ENCODE peak calls at places on chromosomes 12 and 14, in seven cellular contexts. A is mesendoderm, S is astrocyte, B is fibroblast of lung, P is neuronal stem cell, J is HepG2, V is PC-3. L is an unnamed sample.

GRCh38 chr12:115324949-115325638 is 641.1 kb upstream of the TBX3 start:
- DNase-seq in A (no peak), S (no peak), B (peak), P (no peak), J (no peak), V (no peak), L (no peak)

GRCh38 chr14:95314609-95315008 is 5.1 kb downstream of the CLMN start:
- DNase-seq in A (no peak), S (no peak), B (peak), P (no peak), J (no peak), V (peak), L (peak)

GRCh38 chr14:55052259-55052930 is 948 bp downstream of the MAPK1IP1L start:
- DNase-seq in A (no peak), S (peak), B (peak), P (no peak), J (no peak), V (peak), L (no peak)

GRCh38 chr12:25256826-25257225 is 6.1 kb upstream of the KRAS start:
- DNase-seq in A (peak), S (no peak), B (no peak), P (no peak), J (no peak), V (no peak), L (no peak)

GRCh38 chr12:44960856-44961255 is 84.7 kb upstream of the NELL2 start:
- DNase-seq in A (peak), S (no peak), B (no peak), P (no peak), J (peak), V (no peak), L (no peak)

GRCh38 chr12:123071401-123072304 is 79.2 kb downstream of the PITPNM2 start:
- DNase-seq in A (no peak), S (no peak), B (peak), P (peak), J (no peak), V (no peak), L (no peak)

GRCh38 chr14:19974844-19975243 is 547 bp upstream of the OR4K15 start:
- DNase-seq in A (no peak), S (no peak), B (no peak), P (no peak), J (no peak), V (no peak), L (no peak)

GRCh38 chr12:54418441-54419087 is 502 bp downstream of the ITGA5 start:
- DNase-seq in A (no peak), S (no peak), B (no peak), P (no peak), J (no peak), V (no peak), L (peak)

GRCh38 chr14:105927094-105927475 is 400.7 kb downstream of the TMEM121 start:
- DNase-seq in A (no peak), S (no peak), B (no peak), P (no peak), J (no peak), V (no peak), L (no peak)

GRCh38 chr14:51367600-51367931 is 127.5 kb downstream of the TMX1 start:
- DNase-seq in A (no peak), S (peak), B (peak), P (no peak), J (no peak), V (no peak), L (no peak)

GRCh38 chr14:75404843-75405242 is 23.0 kb upstream of the JDP2 start:
- DNase-seq in A (no peak), S (no peak), B (no peak), P (no peak), J (no peak), V (no peak), L (no peak)

GRCh38 chr14:97948841-97949240 is 1151.7 kb downstream of the VRK1 start:
- DNase-seq in A (peak), S (no peak), B (no peak), P (no peak), J (no peak), V (no peak), L (no peak)

GRCh38 chr12:59075968-59076367 is 155.7 kb upstream of the LRIG3 start:
- DNase-seq in A (peak), S (no peak), B (no peak), P (no peak), J (no peak), V (no peak), L (no peak)

GRCh38 chr12:110370732-110371141 is 32.8 kb downstream of the ANAPC7 start:
- DNase-seq in A (no peak), S (no peak), B (no peak), P (no peak), J (no peak), V (no peak), L (no peak)

GRCh38 chr12:123134265-123134664 is 16.6 kb downstream of the PITPNM2 start:
- DNase-seq in A (no peak), S (no peak), B (no peak), P (no peak), J (no peak), V (peak), L (peak)

GRCh38 chr12:15090441-15090840 is 117.6 kb downstream of the PDE6H start:
- DNase-seq in A (no peak), S (no peak), B (no peak), P (no peak), J (no peak), V (no peak), L (no peak)

GRCh38 chr12:43060738-43061137 is 471.2 kb upstream of the PRICKLE1 start:
- DNase-seq in A (no peak), S (peak), B (no peak), P (no peak), J (no peak), V (no peak), L (no peak)

GRCh38 chr14:58637391-58638230 is at the start of gene DACT1:
- DNase-seq in A (peak), S (peak), B (peak), P (peak), J (no peak), V (peak), L (no peak)

GRCh38 chr12:7304456-7304855 is 584 bp downstream of the ACSM4 start:
- DNase-seq in A (peak), S (no peak), B (no peak), P (no peak), J (no peak), V (no peak), L (peak)

GRCh38 chr14:97033556-97034081 is 236.4 kb downstream of the VRK1 start:
- DNase-seq in A (no peak), S (no peak), B (no peak), P (no peak), J (no peak), V (no peak), L (no peak)

GRCh38 chr14:59313063-59314018 is 124.9 kb downstream of the DAAM1 start:
- DNase-seq in A (no peak), S (no peak), B (no peak), P (no peak), J (peak), V (no peak), L (no peak)

GRCh38 chr14:101596742-101597141 is 35.4 kb downstream of the DIO3 start:
- DNase-seq in A (no peak), S (no peak), B (no peak), P (no peak), J (no peak), V (no peak), L (no peak)

GRCh38 chr12:64061868-64062375 is 160.2 kb downstream of the KICS2 start:
- DNase-seq in A (no peak), S (no peak), B (no peak), P (no peak), J (no peak), V (no peak), L (no peak)

DNA sequence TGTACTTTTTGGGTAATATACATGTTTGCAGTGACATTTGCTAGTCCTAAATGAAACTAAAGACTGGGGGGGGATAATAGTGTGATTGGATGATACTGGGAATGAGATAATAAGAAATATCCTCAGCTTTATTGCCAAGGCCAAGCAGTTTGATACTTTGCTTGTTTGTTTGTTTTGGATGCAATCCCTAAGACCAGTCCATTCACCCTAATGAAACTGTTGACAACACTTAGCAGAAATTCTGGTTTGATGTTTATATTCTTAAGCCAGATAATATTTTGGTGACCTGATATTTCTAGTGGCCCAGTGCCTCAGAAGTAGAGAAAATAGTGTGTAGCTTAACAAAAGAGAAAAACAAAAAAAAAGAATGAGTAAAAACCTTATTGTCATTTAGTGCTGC is 1.8 kb downstream of the PHC1 start:
- DNase-seq in A (no peak), S (no peak), B (no peak), P (no peak), J (no peak), V (no peak), L (no peak)
- H3K4me2 ChIP-seq in A (peak), S (peak), B (peak), P (no peak), J (peak), V (peak), L (peak)

GRCh38 chr12:60107992-60108391 is 512.2 kb downstream of the SLC16A7 start:
- DNase-seq in A (no peak), S (no peak), B (no peak), P (no peak), J (no peak), V (no peak), L (no peak)

GRCh38 chr12:60100852-60101251 is 505.0 kb downstream of the SLC16A7 start:
- DNase-seq in A (no peak), S (no peak), B (no peak), P (no peak), J (no peak), V (peak), L (no peak)

GRCh38 chr12:60101715-60102114 is 505.9 kb downstream of the SLC16A7 start:
- DNase-seq in A (no peak), S (peak), B (no peak), P (no peak), J (no peak), V (peak), L (no peak)

GRCh38 chr12:60112063-60112462 is 516.2 kb downstream of the SLC16A7 start:
- DNase-seq in A (no peak), S (no peak), B (no peak), P (no peak), J (no peak), V (no peak), L (no peak)

DNA sequence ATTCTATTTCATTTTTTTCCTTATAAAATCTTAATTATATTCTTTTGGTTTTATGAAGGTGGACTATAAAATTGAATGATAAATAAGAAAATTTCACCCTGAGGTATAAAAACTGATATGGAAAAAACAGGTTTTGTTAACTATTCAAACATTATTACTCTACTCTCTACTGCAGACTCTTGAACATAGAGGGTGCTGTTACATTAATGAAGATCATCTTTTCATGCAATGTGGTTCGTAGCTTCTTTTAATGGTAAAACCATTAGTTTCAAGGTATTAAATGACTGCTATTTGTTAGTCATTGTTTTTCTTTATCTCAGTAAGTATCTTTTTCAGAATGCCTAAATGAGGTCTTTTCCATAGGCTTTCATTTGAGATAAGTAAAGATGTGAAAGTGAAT is 510.4 kb downstream of the SLC16A7 start:
- DNase-seq in A (no peak), S (peak), B (peak), P (no peak), J (no peak), V (peak), L (no peak)
- H3K4me2 ChIP-seq in A (no peak), S (no peak), B (no peak), P (no peak), J (no peak), V (peak), L (no peak)

GRCh38 chr12:113072136-113072535 is 15.6 kb downstream of the DTX1 start:
- DNase-seq in A (no peak), S (no peak), B (no peak), P (no peak), J (peak), V (peak), L (no peak)
- H3K4me2 ChIP-seq in A (no peak), S (no peak), B (no peak), P (no peak), J (peak), V (no peak), L (no peak)

DNA sequence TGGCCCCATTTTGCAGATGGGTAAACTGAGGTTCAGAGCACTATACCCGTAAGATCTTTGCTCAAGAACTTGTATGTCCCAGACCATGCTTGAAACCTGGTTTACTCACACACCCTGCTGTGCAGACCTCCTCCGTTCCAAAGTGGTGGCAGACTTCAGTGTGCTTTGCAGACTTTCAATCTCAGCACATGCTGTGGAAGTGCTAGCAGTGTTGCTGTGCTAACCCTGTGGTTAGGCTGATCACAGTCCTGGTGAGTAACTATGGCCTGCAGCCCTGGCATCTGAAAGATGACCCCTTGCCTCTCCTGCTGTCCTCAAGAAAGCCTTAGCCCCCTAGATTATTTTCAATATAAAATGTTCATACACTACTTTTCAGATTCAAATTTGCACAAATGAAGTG is 450.6 kb downstream of the DPF3 start:
- DNase-seq in A (no peak), S (peak), B (no peak), P (no peak), J (no peak), V (no peak), L (no peak)
- H3K4me2 ChIP-seq in A (no peak), S (peak), B (no peak), P (no peak), J (no peak), V (no peak), L (no peak)

GRCh38 chr12:113472191-113473190 is 820 bp upstream of the LHX5 start:
- DNase-seq in A (no peak), S (no peak), B (no peak), P (peak), J (no peak), V (no peak), L (no peak)
- H3K4me2 ChIP-seq in A (no peak), S (no peak), B (no peak), P (peak), J (no peak), V (no peak), L (no peak)

GRCh38 chr12:1529862-1530591 is 64.4 kb downstream of the FBXL14 start:
- DNase-seq in A (no peak), S (no peak), B (no peak), P (no peak), J (no peak), V (no peak), L (no peak)
- H3K4me2 ChIP-seq in A (peak), S (peak), B (peak), P (peak), J (peak), V (no peak), L (no peak)

GRCh38 chr14:77126074-77126325 is 15.6 kb downstream of the ZDHHC22 start:
- DNase-seq in A (no peak), S (no peak), B (no peak), P (no peak), J (no peak), V (no peak), L (no peak)
- H3K4me2 ChIP-seq in A (no peak), S (no peak), B (no peak), P (no peak), J (no peak), V (no peak), L (no peak)

GRCh38 chr12:99436584-99436983 is 211.0 kb upstream of the GARIN6 start:
- DNase-seq in A (no peak), S (no peak), B (no peak), P (no peak), J (no peak), V (no peak), L (no peak)
- H3K4me2 ChIP-seq in A (no peak), S (no peak), B (no peak), P (no peak), J (no peak), V (no peak), L (no peak)

GRCh38 chr14:74260525-74261233 is 21.4 kb downstream of the VSX2 start:
- DNase-seq in A (no peak), S (no peak), B (no peak), P (no peak), J (no peak), V (no peak), L (no peak)

GRCh38 chr14:74257078-74257987 is 18.1 kb downstream of the VSX2 start:
- DNase-seq in A (peak), S (no peak), B (peak), P (no peak), J (no peak), V (peak), L (no peak)

GRCh38 chr14:74258705-74259035 is 19.4 kb downstream of the VSX2 start:
- DNase-seq in A (no peak), S (no peak), B (no peak), P (no peak), J (no peak), V (no peak), L (no peak)

GRCh38 chr14:74259513-74259912 is 20.3 kb downstream of the VSX2 start:
- DNase-seq in A (no peak), S (no peak), B (no peak), P (no peak), J (no peak), V (no peak), L (no peak)

GRCh38 chr14:74257988-74258704 is 18.9 kb downstream of the VSX2 start:
- DNase-seq in A (no peak), S (no peak), B (no peak), P (no peak), J (no peak), V (no peak), L (no peak)
- H3K4me2 ChIP-seq in A (peak), S (peak), B (peak), P (peak), J (peak), V (peak), L (peak)

DNA sequence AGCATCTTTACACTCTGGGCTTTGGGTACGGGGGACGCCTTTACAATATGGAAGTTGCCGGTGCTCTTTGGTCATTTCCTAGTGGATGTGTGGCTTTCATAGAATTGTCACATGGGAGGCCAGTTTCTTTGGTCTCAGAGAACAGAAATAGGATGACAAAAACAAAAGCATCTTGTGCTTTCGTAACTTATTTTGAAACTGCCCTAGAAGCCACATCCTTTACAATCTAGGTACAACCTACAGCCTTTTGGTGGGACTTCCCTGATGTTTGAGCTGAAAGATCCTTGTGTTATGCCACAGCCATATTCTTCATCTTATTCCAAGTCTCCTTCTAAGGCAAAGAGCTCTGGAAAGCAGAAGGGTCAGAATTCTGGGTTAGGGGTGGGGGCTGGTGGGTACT is 97.1 kb downstream of the NPAS3 start:
- DNase-seq in A (no peak), S (no peak), B (no peak), P (no peak), J (no peak), V (no peak), L (no peak)
- H3K4me2 ChIP-seq in A (no peak), S (no peak), B (no peak), P (no peak), J (no peak), V (no peak), L (no peak)

L was measured in PC-9.